ENCODE peak calls at places on chromosome X, in nine cellular contexts. C is brain microvascular endothelial cell, G is IMR-90, N is fibroblast of the aortic adventitia, B is mucosa of descending colon, H is SK-N-SH, E is colonic mucosa, D is endothelial cell, P is BE2C. A is an unnamed sample.

GRCh38 chrX:70476166-70476933 is 31.7 kb downstream of the DLG3 start:
- DNase-seq in N (no peak), G (no peak), B (no peak), E (no peak), C (no peak), H (no peak), D (no peak), P (no peak), A (no peak)

GRCh38 chrX:115499112-115499805 is 61.7 kb upstream of the PLS3 start:
- DNase-seq in G (no peak), C (no peak), H (no peak), D (no peak), E (no peak), P (peak), N (peak), B (no peak), A (peak)

GRCh38 chrX:49995795-49996455 is 73.5 kb downstream of the CLCN5 start:
- DNase-seq in N (no peak), D (no peak), B (no peak), H (no peak), G (no peak), E (no peak), P (no peak), C (no peak), A (no peak)

GRCh38 chrX:150625875-150626274 is 57.5 kb downstream of the MTM1 start:
- DNase-seq in P (no peak), C (no peak), B (no peak), N (no peak), G (no peak), D (no peak), H (no peak), E (no peak), A (no peak)

GRCh38 chrX:13717697-13718483 is 16.5 kb downstream of the TRAPPC2 start:
- DNase-seq in G (peak), N (peak), E (no peak), P (no peak), B (no peak), D (no peak), H (no peak), C (peak), A (no peak)

GRCh38 chrX:130079824-130080406 is 30.4 kb downstream of the ELF4 start:
- DNase-seq in G (peak), C (peak), E (peak), D (peak), P (peak), N (peak), B (no peak), H (peak), A (peak)

GRCh38 chrX:124239324-124239723 is 93.1 kb upstream of the TEX13D start:
- DNase-seq in G (no peak), C (no peak), N (no peak), H (no peak), E (no peak), P (no peak), B (no peak), D (no peak), A (no peak)

GRCh38 chrX:48827654-48827968 is 1.3 kb downstream of the ERAS start:
- DNase-seq in P (no peak), G (no peak), B (no peak), D (no peak), N (no peak), C (no peak), H (no peak), E (no peak), A (no peak)

DNA sequence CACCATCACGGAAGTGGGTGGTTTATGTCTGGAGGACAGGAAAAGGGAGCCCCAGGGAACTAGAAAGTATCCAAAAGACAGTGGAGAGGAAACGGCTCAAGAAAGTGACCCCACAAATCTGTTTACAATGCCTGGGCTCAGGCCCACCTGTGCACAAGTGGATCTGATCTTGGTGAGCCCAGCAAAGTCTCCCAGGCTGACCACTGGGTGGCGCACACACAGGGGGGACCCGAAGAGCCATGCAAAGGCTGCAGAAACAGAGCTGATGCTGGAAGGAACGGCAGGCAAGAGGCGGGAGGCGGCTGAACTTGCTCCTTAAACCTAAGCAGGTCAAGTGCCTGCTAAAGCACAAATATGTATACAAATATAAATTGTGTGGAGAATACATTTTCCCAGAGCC is 9.6 kb downstream of the HAUS7 start:
- DNase-seq in P (peak), D (peak), C (no peak), E (peak), G (peak), N (peak), B (no peak), H (peak), A (peak)
- TF ChIP-seq CTCF in P (peak), D (peak), C (peak), E (peak), G (peak), N (peak), B (peak), H (peak), A (peak)

DNA sequence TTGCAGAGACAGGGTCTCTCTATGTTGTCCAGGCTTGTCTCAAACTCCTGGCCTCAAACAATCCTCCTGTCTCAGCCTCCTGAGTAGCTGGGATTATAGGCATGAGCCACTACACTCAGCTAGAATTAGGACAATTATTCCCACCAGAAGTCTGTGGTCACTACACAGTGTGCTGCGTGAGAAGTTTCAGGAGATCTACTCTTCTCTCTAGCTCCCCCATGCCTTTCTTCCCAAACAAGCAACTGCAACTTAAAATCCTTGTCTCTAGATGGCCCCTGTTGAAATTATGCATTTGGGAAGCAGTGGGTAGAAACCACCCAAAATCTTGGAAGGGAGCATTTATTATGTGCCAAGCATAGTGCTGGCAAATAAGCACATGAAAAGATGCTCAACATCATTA is 21.1 kb upstream of the MAP7D3 start:
- DNase-seq in P (no peak), N (no peak), G (no peak), D (no peak), H (no peak), B (no peak), E (no peak), C (no peak), A (no peak)
- TF ChIP-seq CTCF in P (peak), N (peak), G (peak), D (no peak), H (peak), B (no peak), E (no peak), C (peak), A (no peak)

GRCh38 chrX:153791104-153791852 is 2.9 kb downstream of the IDH3G start:
- DNase-seq in G (no peak), C (no peak), H (no peak), P (peak), E (no peak), D (no peak), N (peak), B (no peak), A (no peak)

GRCh38 chrX:153792368-153792767 is 1.8 kb downstream of the IDH3G start:
- DNase-seq in E (no peak), D (no peak), N (no peak), G (no peak), H (no peak), P (no peak), B (no peak), C (no peak), A (no peak)

GRCh38 chrX:153794897-153795816 is 689 bp downstream of the SSR4 start:
- DNase-seq in E (no peak), P (no peak), D (no peak), G (no peak), C (no peak), N (peak), H (no peak), B (no peak), A (peak)

GRCh38 chrX:153793291-153793690 is 884 bp downstream of the IDH3G start:
- DNase-seq in G (no peak), D (no peak), P (no peak), H (no peak), B (no peak), E (peak), N (peak), C (no peak), A (no peak)

GRCh38 chrX:153794018-153794896 is at the start of the genes IDH3G and SSR4:
- DNase-seq in H (peak), C (peak), N (peak), B (peak), P (peak), E (peak), G (peak), D (peak), A (peak)
- TF ChIP-seq CTCF in H (no peak), C (no peak), N (peak), B (no peak), P (no peak), E (no peak), G (peak), D (no peak), A (no peak)

DNA sequence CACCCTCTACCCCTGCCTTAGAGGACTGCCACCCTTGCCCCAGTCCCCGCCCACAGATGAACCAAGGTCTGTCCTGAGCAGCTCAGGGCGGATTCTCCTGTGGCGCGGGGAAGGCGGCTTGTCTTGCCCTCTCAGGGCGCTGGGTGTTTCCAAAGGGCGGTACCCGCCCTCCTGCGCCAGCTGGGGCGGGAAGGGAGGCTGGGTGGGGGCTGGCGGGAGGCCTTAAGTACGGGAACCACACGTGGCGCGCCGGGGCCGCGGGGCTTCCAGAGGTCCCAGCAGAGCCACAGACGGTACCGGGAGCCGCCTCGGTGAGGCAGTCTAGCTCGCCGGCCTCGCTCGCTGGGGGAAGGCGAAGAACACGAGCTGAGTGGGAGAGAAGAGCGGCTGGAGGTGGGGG is 361.1 kb downstream of the MID1IP1 start:
- DNase-seq in G (no peak), P (no peak), H (no peak), B (peak), N (no peak), E (peak), C (no peak), D (peak), A (peak)
- TF ChIP-seq CTCF in G (no peak), P (no peak), H (no peak), B (no peak), N (no peak), E (no peak), C (peak), D (no peak), A (peak)

GRCh38 chrX:109635151-109635550 is 10.2 kb upstream of the KCNE5 start:
- DNase-seq in B (no peak), P (no peak), E (no peak), H (peak), D (no peak), G (peak), C (peak), N (peak), A (peak)

GRCh38 chrX:109638158-109638557 is 13.2 kb upstream of the KCNE5 start:
- DNase-seq in C (no peak), B (no peak), D (no peak), H (no peak), G (no peak), N (no peak), P (no peak), E (no peak), A (no peak)

GRCh38 chrX:109629310-109629709 is 4.3 kb upstream of the KCNE5 start:
- DNase-seq in H (peak), B (no peak), D (no peak), P (peak), N (peak), E (no peak), G (no peak), C (no peak), A (no peak)

DNA sequence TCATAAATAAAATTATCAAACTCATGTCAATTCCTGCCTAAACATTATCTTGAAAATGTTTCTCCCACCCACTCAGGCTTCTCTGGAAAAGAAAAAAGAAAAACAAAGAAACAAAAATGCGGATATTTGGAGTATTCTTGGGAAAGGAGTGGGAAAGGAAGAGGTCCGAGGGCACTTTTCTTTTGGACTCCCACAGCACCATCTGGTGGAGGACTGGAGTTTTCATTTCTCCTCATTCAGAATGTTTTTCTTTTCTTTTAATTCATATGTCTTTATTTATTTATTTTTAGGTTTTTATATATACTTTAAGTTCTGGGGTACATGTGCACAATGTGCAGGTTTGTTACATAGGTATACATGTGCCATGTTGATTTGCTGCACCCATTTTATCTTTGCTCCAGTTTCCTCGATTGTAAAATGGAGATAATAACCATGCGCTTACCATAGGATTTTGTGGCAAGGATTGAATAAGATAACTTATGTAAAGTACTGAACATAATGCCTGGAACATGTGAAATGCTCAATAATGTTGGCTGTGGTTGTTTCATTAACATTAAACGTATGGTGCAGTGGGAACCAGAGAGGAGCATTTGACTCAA is 8.0 kb upstream of the KCNE5 start:
- DNase-seq in E (no peak), D (peak), N (peak), H (peak), P (peak), G (peak), B (no peak), C (no peak), A (peak)
- TF ChIP-seq CTCF in E (peak), D (peak), N (peak), H (peak), P (peak), G (peak), B (no peak), C (peak), A (peak)

GRCh38 chrX:107547621-107548020 is 80.7 kb upstream of the PRPS1 start:
- DNase-seq in G (no peak), H (no peak), D (no peak), E (no peak), B (no peak), P (no peak), C (no peak), N (no peak), A (no peak)

GRCh38 chrX:107541244-107541643 is 87.1 kb upstream of the PRPS1 start:
- DNase-seq in H (no peak), D (no peak), G (peak), E (no peak), P (no peak), B (no peak), N (no peak), C (no peak), A (no peak)

GRCh38 chrX:107537815-107538214 is 88.4 kb downstream of the FRMPD3 start:
- DNase-seq in E (peak), P (peak), H (peak), C (peak), D (peak), G (peak), N (peak), B (no peak), A (peak)

DNA sequence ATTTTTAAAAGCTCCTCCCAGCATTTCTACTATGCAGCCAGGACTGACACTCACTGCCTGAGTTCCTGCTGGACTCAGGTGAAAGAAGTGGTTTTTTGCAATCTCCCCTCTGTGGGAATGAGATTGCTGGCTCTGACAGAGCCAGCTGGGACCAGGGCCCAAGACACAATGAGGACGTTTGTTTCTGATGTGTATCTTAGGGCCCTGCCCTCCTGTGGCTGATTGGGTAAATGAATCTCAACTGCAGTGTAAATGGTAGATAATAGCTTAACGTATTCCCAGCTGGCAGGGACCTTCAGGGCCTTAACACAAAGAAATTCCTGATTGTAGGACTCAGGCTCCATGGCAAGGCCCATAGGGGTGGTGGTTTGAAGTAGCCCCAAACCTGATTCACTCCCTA is 85.8 kb upstream of the PRPS1 start:
- DNase-seq in D (no peak), P (peak), N (peak), G (peak), B (no peak), C (peak), E (no peak), H (peak), A (no peak)
- TF ChIP-seq CTCF in D (no peak), P (peak), N (peak), G (peak), B (no peak), C (peak), E (no peak), H (peak), A (no peak)

DNA sequence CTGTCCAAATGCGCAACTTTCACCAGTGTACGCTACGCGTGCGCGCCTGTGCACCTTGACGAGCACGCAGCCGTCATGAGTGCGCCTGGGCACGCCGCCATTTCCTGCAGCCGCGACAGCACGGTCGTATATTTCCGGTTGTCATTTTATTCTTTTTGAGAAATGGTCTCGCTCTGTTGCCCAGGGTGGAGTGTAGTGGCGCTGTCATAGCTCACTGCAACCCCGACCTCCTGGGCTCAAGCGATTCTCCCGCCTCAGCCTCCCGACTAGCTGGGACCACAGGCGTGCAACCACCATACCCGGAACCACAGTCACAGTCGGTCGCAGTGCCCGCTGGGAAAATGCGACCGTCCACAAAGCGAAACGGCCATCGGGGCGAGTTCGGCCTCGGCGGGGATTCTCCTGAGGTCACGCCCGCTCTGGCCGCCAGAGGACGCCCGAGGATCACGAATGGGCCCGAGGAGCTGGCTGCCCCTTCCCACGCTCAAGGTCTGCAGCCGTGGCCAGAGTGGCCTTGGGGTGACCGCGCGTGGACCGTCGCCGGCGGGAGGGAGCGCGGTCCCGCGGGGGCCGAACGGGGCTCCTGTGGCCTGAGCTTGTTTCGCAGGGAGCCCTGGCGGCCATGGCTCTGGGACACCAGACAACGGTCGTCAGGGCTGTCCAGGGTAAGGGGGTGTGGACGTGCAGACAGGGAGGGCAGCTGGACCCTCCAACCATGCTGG is 23.7 kb upstream of the PNMA3 start:
- DNase-seq in N (peak), C (peak), P (peak), H (peak), E (peak), G (peak), B (peak), D (peak), A (peak)
- TF ChIP-seq CTCF in N (peak), C (peak), P (peak), H (peak), E (peak), G (peak), B (peak), D (peak), A (peak)

GRCh38 chrX:118039591-118039990 is 77.0 kb downstream of the KLHL13 start:
- DNase-seq in D (no peak), G (no peak), H (no peak), B (no peak), P (no peak), N (no peak), C (no peak), E (no peak), A (no peak)
- TF ChIP-seq CTCF in D (no peak), G (no peak), H (no peak), B (no peak), P (no peak), N (no peak), C (no peak), E (no peak), A (no peak)

A was measured in nephron progenitor cell.